ENCODE peak calls at places on chromosomes 5 and 9, in eight cellular contexts. H, T, N, B, O, F, Q and D are unnamed samples. For H3K4me1, the result is how much of the 10 kb centered on the place peaks cover.

GRCh38 chr5:103840600-103840999 is 278.0 kb upstream of the NUDT12 start:
- DNase-seq in B (no peak), N (no peak), Q (no peak), F (no peak), T (no peak), O (peak), H (no peak), D (no peak)

GRCh38 chr5:124651663-124652513 is 94.6 kb downstream of the ZNF608 start:
- DNase-seq in N (peak), B (peak), F (peak), O (peak), T (peak), H (peak), Q (peak), D (peak)

GRCh38 chr5:38456657-38457056 is 99.8 kb downstream of the LIFR start:
- DNase-seq in N (no peak), T (no peak), O (no peak), F (no peak), Q (no peak), B (peak), H (no peak), D (no peak)

GRCh38 chr9:16652511-16653101 is 217.9 kb downstream of the BNC2 start:
- DNase-seq in N (no peak), T (no peak), O (no peak), Q (no peak), B (no peak), F (peak), H (no peak), D (no peak)

GRCh38 chr9:136728548-136729123 is 14.1 kb downstream of the LCN10 start:
- DNase-seq in T (peak), Q (no peak), B (peak), O (no peak), H (peak), N (peak), F (peak), D (peak)

GRCh38 chr5:10588779-10589447 is 25.0 kb downstream of the ANKRD33B start:
- DNase-seq in Q (no peak), F (no peak), N (no peak), B (no peak), T (peak), H (no peak), O (no peak), D (no peak)

GRCh38 chr5:94901071-94901979 is 282.9 kb downstream of the SLF1 start:
- DNase-seq in N (no peak), Q (no peak), O (peak), F (peak), B (peak), H (peak), T (no peak), D (peak)

GRCh38 chr9:6827370-6827949 is 69.7 kb downstream of the KDM4C start:
- DNase-seq in N (peak), T (peak), O (peak), B (peak), H (peak), Q (peak), F (peak), D (peak)

GRCh38 chr9:5799314-5799713 is 33.6 kb downstream of the ERMP1 start:
- DNase-seq in H (peak), T (no peak), N (peak), F (peak), B (peak), Q (peak), O (peak), D (peak)

GRCh38 chr5:89534331-89534730 is 651.3 kb upstream of the MEF2C start:
- DNase-seq in T (no peak), O (peak), F (no peak), B (no peak), H (no peak), N (no peak), Q (no peak), D (no peak)

GRCh38 chr5:78506296-78507049 is 142.1 kb downstream of the LHFPL2 start:
- DNase-seq in N (no peak), O (no peak), B (no peak), Q (no peak), F (peak), T (no peak), H (no peak), D (peak)

GRCh38 chr5:74641778-74642542 is 1.4 kb upstream of the ENC1 start:
- DNase-seq in Q (peak), H (peak), N (peak), F (peak), O (peak), T (no peak), B (peak), D (peak)
- TF ChIP-seq CTCF in Q (peak), H (peak), N (peak), F (peak), O (peak), T (peak), B (peak), D (peak)

GRCh38 chr5:54520438-54520846 is 2.9 kb downstream of the SNX18 start:
- DNase-seq in F (peak), O (peak), H (no peak), Q (no peak), N (no peak), B (peak), T (no peak), D (peak)
- H3K4me1 ChIP-seq in F (under half), O (half or more), H (under half), Q (under half), N (under half), B (under half), T (under half), D (half or more)

GRCh38 chr9:128635266-128636023 is 21.2 kb downstream of the DYNC2I2 start:
- DNase-seq in Q (peak), T (peak), F (peak), H (peak), N (no peak), O (peak), B (peak), D (peak)
- H3K4me2 ChIP-seq in Q (peak), T (no peak), F (no peak), H (peak), N (no peak), O (peak), B (peak), D (peak)

GRCh38 chr9:115116620-115117284 is 1.2 kb downstream of the TNC start:
- DNase-seq in N (no peak), Q (no peak), T (no peak), F (no peak), B (peak), O (no peak), H (no peak), D (no peak)
- TF ChIP-seq CTCF in N (no peak), Q (no peak), T (no peak), F (no peak), B (no peak), O (no peak), H (no peak), D (no peak)

DNA sequence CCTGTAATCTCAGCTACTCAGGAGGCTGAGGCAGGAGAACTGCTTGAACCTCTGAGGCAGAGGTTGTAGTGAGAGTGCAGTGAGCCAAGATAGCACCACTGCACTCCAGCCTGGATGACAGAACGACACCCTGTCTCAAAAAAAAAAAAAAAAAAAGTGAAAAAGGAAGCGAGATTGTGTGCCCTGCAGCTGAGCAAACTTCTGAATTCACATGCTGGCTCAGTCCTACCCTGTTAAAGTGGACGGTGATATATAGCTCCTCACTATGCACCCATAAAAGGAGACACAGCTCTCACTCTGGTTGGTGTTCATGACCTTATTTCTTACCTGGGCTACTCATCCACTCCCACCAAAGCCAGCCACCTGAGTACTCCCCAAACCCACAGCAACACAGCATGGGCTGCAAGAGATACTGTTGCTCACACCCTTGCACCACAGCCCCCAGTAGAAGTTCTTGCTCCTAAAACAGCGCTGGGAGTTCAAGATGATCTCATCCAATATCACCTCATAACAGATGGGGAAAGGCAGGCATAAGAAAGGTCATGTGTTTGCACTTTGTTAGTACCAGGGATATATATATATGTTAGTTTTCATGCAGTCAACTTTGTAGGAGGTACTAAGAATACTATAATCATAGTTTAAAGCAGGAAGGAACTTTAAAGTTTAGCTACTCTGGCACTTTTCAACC is 4.1 kb downstream of the TTLL11 start:
- DNase-seq in T (peak), Q (no peak), O (no peak), B (no peak), H (no peak), N (no peak), F (no peak), D (no peak)
- H3K4me1 ChIP-seq in T (under half), Q (under half), O (under half), B (under half), H (under half), N (under half), F (under half), D (under half)

GRCh38 chr5:112923988-112924387 is 2.0 kb upstream of the REEP5 start:
- DNase-seq in N (peak), O (no peak), Q (no peak), B (no peak), T (no peak), H (no peak), F (no peak), D (no peak)
- H3K4me2 ChIP-seq in N (peak), O (no peak), Q (no peak), B (no peak), T (no peak), H (no peak), F (no peak), D (no peak)

DNA sequence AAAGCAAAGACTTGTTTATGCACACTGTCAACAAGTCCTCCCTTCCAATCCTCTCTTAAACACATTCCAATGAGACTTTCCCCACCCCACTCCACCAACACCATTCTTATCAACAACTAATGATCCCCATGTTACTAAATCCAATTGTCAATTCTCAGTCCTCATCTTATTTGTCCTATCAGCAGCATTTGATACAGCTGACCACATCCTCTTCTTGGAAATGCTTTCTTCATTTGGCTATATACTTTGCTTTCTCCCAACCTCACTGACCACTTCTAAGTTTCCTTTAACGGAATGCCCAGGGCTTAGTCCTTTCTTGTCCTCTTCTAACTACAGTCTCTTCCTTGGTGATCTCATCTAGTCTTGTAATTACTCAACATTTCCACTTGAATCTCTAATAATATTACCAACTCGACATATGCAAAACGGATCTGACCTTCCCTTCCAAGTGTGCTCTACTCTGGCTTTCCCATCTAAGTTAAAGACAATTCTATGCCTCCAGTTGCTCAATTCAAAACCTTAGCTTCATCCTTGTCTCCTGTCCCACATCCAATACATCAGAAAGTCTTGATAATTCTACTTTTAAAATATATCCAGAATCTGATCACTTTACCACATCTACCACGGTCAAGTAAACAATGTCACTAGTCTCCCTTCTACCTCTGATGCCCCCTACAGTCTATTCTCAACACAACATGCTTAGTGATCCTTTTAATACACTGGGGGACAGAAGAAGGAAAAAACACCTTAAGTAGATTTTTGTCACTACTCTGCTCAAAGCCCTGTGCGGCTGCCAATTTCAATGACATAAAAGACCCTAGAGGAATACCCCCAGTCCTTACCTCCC is 25.5 kb downstream of the AGTPBP1 start:
- DNase-seq in H (no peak), F (no peak), B (no peak), Q (no peak), O (no peak), N (peak), T (peak), D (no peak)
- TF ChIP-seq CTCF in H (peak), F (no peak), B (peak), Q (no peak), O (no peak), N (peak), T (peak), D (peak)

GRCh38 chr9:93122721-93123221 is 11.3 kb downstream of the NINJ1 start:
- DNase-seq in H (no peak), T (no peak), N (no peak), O (no peak), B (no peak), Q (no peak), F (no peak), D (peak)
- H3K4me1 ChIP-seq in H (under half), T (under half), N (under half), O (under half), B (under half), Q (under half), F (under half), D (under half)

DNA sequence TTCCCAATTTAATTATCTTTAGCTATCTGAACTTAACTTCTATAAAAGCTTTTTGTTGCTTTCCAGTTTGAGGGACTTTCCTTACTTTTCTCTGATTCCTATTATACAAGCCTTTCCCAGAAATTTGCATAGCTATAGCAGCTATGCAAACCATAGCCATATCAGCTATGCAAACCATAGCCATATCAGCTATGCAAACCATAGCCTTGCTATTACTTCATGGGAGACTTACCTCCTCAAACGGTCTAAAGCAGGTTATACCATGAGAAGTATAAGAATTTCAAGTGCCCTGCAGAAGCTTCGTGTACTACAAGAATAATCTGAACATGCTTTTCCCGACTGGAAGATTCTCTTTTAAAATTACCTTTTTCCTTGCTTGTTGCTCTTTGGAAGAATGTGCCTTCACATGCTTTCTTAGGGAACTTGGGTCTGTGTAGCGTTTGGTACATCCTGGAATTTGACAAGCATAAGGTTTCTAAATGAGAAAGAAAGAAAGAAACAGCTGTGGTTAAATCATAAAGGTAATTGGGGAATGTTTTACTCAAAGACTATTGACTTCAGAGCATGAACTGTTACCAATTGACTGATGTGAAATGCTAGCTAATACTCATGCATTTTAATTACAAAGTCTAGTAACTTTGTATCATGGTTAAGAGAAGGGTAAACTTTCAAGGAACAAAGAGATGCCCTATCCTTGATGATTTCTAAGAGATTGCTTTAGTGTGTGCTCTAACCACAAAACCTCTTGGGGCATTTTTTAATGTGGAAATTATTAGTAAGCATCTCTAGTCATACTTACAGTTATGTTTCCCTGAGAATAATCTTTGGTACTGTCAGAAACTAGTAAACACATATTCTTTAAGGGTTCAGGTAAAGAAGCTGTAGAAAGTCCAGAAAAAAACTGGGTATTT is 367.6 kb downstream of the GLIS3 start:
- DNase-seq in Q (no peak), F (no peak), O (peak), H (no peak), B (peak), T (no peak), N (no peak), D (peak)
- H3K4me2 ChIP-seq in Q (no peak), F (no peak), O (no peak), H (no peak), B (peak), T (no peak), N (no peak), D (no peak)

DNA sequence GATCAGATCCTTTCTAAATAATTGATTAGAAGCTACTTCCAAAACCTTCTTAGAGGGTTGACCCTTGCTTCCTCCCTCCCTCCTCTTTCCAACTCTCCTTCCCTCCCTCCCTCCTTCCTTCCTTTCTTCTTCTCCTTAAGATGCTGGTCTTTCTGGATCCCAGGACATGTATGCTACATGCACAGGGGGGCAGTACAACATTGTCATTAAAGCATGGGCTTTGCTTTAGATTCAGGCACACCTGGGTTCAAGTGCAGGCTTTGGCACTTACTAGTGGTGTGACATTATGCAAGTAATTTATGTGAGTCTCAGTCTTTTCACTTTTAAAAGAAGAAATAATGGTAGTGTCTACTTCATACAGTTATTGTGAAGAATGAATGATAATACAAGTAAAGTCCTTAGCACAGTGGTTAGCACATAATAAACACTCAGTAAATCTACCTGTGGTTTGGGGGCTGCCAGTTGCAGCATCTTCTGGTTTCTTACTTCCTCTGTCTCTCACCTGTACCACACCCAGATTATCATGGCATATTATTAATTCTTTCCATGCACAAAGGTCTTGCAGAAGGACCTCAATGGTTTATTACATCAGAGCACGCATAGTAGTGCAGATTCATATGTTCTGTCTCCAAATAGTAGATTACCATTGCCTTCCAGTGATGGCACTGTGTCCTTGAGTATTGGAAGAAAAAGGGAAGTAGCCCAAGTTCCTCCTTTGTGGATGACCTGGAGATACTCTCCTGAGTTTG is 154.1 kb downstream of the ARHGAP26 start:
- DNase-seq in F (peak), Q (no peak), H (peak), N (peak), B (no peak), O (peak), T (no peak), D (peak)
- TF ChIP-seq CTCF in F (no peak), Q (peak), H (peak), N (peak), B (peak), O (no peak), T (peak), D (peak)